ENCODE peak calls at places on chromosomes 2 and 18, in eight cellular contexts. P is fibroblast of mammary gland, Z is AG04449, N is gastrocnemius medialis, E is H9, V is IMR-90, J is heart left ventricle, G is MCF 10A. H is an unnamed sample.

GRCh38 chr2:29502452-29502851 is 387.2 kb downstream of the CLIP4 start:
- DNase-seq in V (peak; percentile 63), G (no peak), N (no peak), Z (no peak), P (peak; percentile 50), J (no peak), E (no peak), H (peak; percentile 51)

GRCh38 chr2:103445356-103445755 is 683.5 kb downstream of the TMEM182 start:
- DNase-seq in V (no peak), N (no peak), E (no peak), J (no peak), P (no peak), Z (no peak), G (no peak), H (no peak)

GRCh38 chr2:189125195-189125594 is 54.4 kb downstream of the COL5A2 start:
- DNase-seq in Z (no peak), V (no peak), N (no peak), J (no peak), P (no peak), E (no peak), G (no peak), H (no peak)

GRCh38 chr2:219554369-219554768 is 10.5 kb downstream of the TMEM198 start:
- DNase-seq in J (peak; percentile 10), Z (no peak), N (no peak), E (no peak), G (no peak), P (no peak), V (no peak), H (no peak)

GRCh38 chr2:227180286-227180685 is 15.9 kb downstream of the COL4A3 start:
- DNase-seq in V (no peak), P (no peak), Z (no peak), G (no peak), E (no peak), N (peak; percentile 90), J (no peak), H (no peak)

GRCh38 chr2:168317282-168317681 is 69.9 kb upstream of the STK39 start:
- DNase-seq in Z (no peak), P (no peak), E (no peak), V (no peak), G (no peak), N (no peak), J (no peak), H (no peak)

GRCh38 chr2:85511008-85511895 is 27.7 kb upstream of the MAT2A start:
- DNase-seq in E (no peak), Z (no peak), P (peak; percentile 20), N (no peak), V (peak; percentile 19), G (no peak), J (no peak), H (no peak)

GRCh38 chr18:48771641-48772380 is 179.0 kb downstream of the SMAD7 start:
- DNase-seq in J (peak; percentile 53), E (no peak), V (no peak), G (no peak), Z (no peak), P (no peak), N (peak; percentile 91), H (no peak)

GRCh38 chr2:143955416-143956075 is 564.4 kb downstream of the ZEB2 start:
- DNase-seq in N (no peak), Z (peak; percentile 45), G (peak; percentile 46), V (peak; percentile 78), E (no peak), P (peak; percentile 75), J (no peak), H (peak; percentile 19)

GRCh38 chr2:233816334-233816733 is 38.0 kb downstream of the HJURP start:
- DNase-seq in G (no peak), V (no peak), P (no peak), E (no peak), Z (no peak), J (no peak), N (no peak), H (no peak)

GRCh38 chr2:64017811-64018714 is 1.2 kb downstream of the VPS54 start:
- DNase-seq in V (peak; percentile 38), E (no peak), G (peak; percentile 55), Z (no peak), P (peak; percentile 55), J (peak; percentile 23), N (peak; percentile 18), H (peak; percentile 48)

GRCh38 chr2:159133795-159134194 is 152.7 kb downstream of the WDSUB1 start:
- DNase-seq in Z (no peak), G (no peak), N (no peak), V (peak; percentile 61), P (peak; percentile 58), J (no peak), E (no peak), H (no peak)

GRCh38 chr2:217837001-217837491 is 165.7 kb downstream of the TNS1 start:
- DNase-seq in E (peak; percentile 75), G (peak; percentile 23), N (peak; percentile 98), P (peak; percentile 84), V (no peak), Z (no peak), J (peak; percentile 83), H (peak; percentile 24)
- TF ChIP-seq CTCF in E (peak; percentile 45), G (no peak), N (peak; percentile 34), P (peak; percentile 19), V (no peak), Z (peak; percentile 39), J (peak; percentile 37), H (peak; percentile 20)

GRCh38 chr18:25250610-25250859 is 101.4 kb downstream of the ZNF521 start:
- DNase-seq in J (no peak), P (no peak), N (no peak), V (no peak), E (no peak), Z (no peak), G (no peak), H (no peak)

GRCh38 chr18:25253779-25254178 is 98.2 kb downstream of the ZNF521 start:
- DNase-seq in V (no peak), G (no peak), Z (no peak), N (no peak), P (peak; percentile 19), E (no peak), J (no peak), H (no peak)

GRCh38 chr18:25248755-25249154 is 103.2 kb downstream of the ZNF521 start:
- DNase-seq in N (no peak), G (no peak), E (no peak), P (peak; percentile 30), J (no peak), Z (no peak), V (peak; percentile 41), H (no peak)

GRCh38 chr18:25253136-25253535 is 98.8 kb downstream of the ZNF521 start:
- DNase-seq in N (no peak), V (no peak), Z (no peak), E (no peak), P (no peak), J (no peak), G (no peak), H (no peak)

DNA sequence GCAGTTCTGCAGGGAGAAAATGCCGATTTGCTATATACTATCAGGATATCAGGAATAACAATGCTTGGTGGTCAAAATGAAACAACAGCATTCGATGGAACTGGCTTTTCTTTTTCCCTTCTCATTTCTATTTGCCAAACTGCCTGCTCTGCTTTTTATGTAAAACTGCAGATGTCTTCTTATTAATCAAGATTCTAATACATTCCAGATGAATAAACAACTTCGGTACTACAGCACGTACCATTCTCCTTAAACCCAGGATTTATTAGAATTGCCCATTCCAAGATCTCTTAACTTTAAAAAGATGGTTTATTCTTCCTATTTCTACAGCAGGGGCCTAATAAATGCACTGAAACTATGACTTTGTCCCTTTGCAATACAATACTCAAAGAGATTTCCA is 100.8 kb downstream of the ZNF521 start:
- DNase-seq in G (no peak), Z (no peak), J (no peak), V (no peak), N (no peak), E (no peak), P (peak; percentile 54), H (no peak)
- TF ChIP-seq CTCF in G (no peak), Z (no peak), J (no peak), V (no peak), N (no peak), E (no peak), P (no peak), H (no peak)

GRCh38 chr2:157305713-157306110 is 19.9 kb downstream of the ERMN start:
- DNase-seq in E (no peak), J (no peak), G (no peak), Z (no peak), V (peak; percentile 5), P (no peak), N (no peak), H (no peak)

GRCh38 chr2:157303612-157304011 is 22.0 kb downstream of the ERMN start:
- DNase-seq in G (no peak), N (no peak), E (no peak), P (no peak), Z (no peak), J (no peak), V (no peak), H (no peak)

GRCh38 chr2:157304811-157305712 is 20.6 kb downstream of the ERMN start:
- DNase-seq in J (no peak), E (no peak), Z (no peak), N (no peak), V (peak; percentile 49), G (no peak), P (no peak), H (no peak)

GRCh38 chr2:157301323-157301722 is 24.3 kb downstream of the ERMN start:
- DNase-seq in Z (no peak), J (no peak), G (no peak), P (no peak), N (no peak), E (no peak), V (no peak), H (no peak)

DNA sequence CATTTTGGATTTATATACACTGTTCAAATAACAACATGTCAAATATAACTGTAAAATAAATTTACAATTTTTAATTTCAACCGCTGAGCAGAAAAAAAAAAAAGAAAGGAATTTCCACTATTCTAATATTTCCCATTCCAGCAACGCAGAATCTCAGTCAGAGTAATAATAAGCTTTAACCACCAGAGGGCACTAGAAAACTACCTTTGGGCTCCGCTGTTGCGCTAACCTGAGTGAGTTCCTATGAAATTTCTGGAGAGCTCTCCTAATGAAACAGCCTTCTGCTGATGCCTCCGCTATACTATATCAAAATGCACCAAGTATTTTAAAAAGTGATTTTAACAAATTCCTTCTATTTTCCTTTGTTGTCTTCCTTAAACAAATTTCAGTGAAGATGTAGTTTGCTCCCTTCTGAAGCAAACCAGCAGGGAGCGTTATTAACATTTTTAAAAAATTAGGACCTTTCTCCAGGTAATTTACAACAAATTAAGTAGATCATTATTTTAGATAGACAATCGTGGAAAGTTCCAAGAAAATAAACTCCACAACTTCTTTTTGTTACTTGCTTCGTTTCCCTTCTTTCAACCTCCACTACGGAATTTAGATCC is 23.0 kb downstream of the ERMN start:
- DNase-seq in G (peak; percentile 72), N (no peak), P (peak; percentile 56), Z (no peak), J (no peak), E (no peak), V (peak; percentile 44), H (peak; percentile 51)
- TF ChIP-seq CTCF in G (peak; percentile 67), N (no peak), P (peak; percentile 78), Z (peak; percentile 60), J (peak; percentile 78), E (peak; percentile 89), V (peak; percentile 70), H (peak; percentile 75)

DNA sequence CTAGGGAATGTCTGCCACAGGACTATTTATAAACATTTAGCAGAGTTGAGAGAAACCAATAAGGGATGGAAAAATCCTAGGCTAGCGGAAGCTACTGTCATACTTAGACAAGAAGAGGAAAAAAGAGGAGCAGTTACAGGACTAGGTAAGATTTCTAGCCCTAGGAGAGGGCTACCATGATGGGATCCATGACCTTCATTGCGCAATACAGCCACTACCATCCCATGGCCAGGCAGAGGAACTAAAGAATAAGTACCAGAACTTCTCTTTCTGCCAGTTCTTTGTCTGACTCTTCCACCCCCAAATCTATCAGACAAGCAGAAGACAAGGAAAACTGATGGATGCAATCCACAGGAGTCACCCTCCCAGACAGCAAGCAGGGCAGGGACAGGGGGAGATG is 417.0 kb upstream of the CHST9 start:
- DNase-seq in Z (no peak), P (no peak), G (no peak), E (no peak), V (no peak), N (no peak), J (no peak), H (no peak)
- TF ChIP-seq CTCF in Z (no peak), P (no peak), G (no peak), E (no peak), V (no peak), N (no peak), J (no peak), H (no peak)

H was measured in epithelial cell of esophagus.